ENCODE peak calls at places on chromosome 12, in five cellular contexts. L is glutamatergic neuron; N is CD4-positive, CD25-positive, alpha-beta regulatory T cell; I is left cardiac atrium; C is GM20000. Y is an unnamed sample.
A peak's percentile ranks its signal among the peaks of the same experiment; 100 is the strongest.

GRCh38 chr12:117051380-117051779 is 47.8 kb downstream of the TESC start:
- DNase-seq in N (no peak), C (no peak), L (no peak), I (no peak), Y (peak; percentile 73)

GRCh38 chr12:14768823-14769405 is 34.4 kb downstream of the WBP11 start:
- DNase-seq in L (no peak), I (peak; percentile 26), N (no peak), C (no peak), Y (peak; percentile 52)

GRCh38 chr12:106633451-106633823 is 50.6 kb downstream of the RFX4 start:
- DNase-seq in N (no peak), L (no peak), I (no peak), C (no peak), Y (peak; percentile 67)

GRCh38 chr12:95336387-95337067 is 118.9 kb downstream of the VEZT start:
- DNase-seq in I (peak; percentile 66), L (peak; percentile 78), C (no peak), N (no peak), Y (peak; percentile 94)

GRCh38 chr12:46461907-46462605 is 89.5 kb upstream of the SLC38A2 start:
- DNase-seq in C (no peak), I (no peak), N (no peak), L (no peak), Y (peak; percentile 14)

GRCh38 chr12:81077686-81078441 is at the start of gene ACSS3:
- DNase-seq in C (no peak), L (peak; percentile 24), N (no peak), I (peak; percentile 74), Y (peak; percentile 62)

GRCh38 chr12:53561590-53561953 is 54.3 kb upstream of the NPFF start:
- DNase-seq in C (no peak), L (no peak), N (no peak), I (no peak), Y (peak; percentile 88)

GRCh38 chr12:13661005-13661887 is 320.2 kb downstream of the GRIN2B start:
- DNase-seq in I (peak; percentile 33), L (peak; percentile 56), N (no peak), C (peak; percentile 36), Y (peak; percentile 77)

GRCh38 chr12:95484524-95484923 is 10.6 kb downstream of the METAP2 start:
- DNase-seq in C (no peak), L (no peak), I (no peak), N (no peak), Y (no peak)

GRCh38 chr12:29025936-29026335 is 123.1 kb upstream of the FAR2 start:
- DNase-seq in I (no peak), C (no peak), N (no peak), L (no peak), Y (no peak)

GRCh38 chr12:105212431-105212830 is 23.5 kb downstream of the APPL2 start:
- DNase-seq in N (no peak), C (no peak), I (no peak), L (no peak), Y (peak; percentile 74)

GRCh38 chr12:19842116-19842515 is 402.8 kb downstream of the AEBP2 start:
- DNase-seq in C (no peak), N (no peak), L (no peak), I (no peak), Y (peak; percentile 42)

GRCh38 chr12:25979563-25979962 is 21.1 kb downstream of the RASSF8 start:
- DNase-seq in C (no peak), N (no peak), I (no peak), L (no peak), Y (no peak)

GRCh38 chr12:49813131-49813530 is 15.1 kb downstream of the NCKAP5L start:
- DNase-seq in C (no peak), L (no peak), N (no peak), I (no peak), Y (no peak)

GRCh38 chr12:3752096-3752709 is 706 bp downstream of the CRACR2A start:
- DNase-seq in I (peak; percentile 73), L (no peak), C (peak; percentile 87), N (peak; percentile 77), Y (no peak)

GRCh38 chr12:41365653-41366131 is 177.6 kb downstream of the PDZRN4 start:
- DNase-seq in I (no peak), C (no peak), L (no peak), N (no peak), Y (no peak)